ENCODE peak calls at places on chromosomes 11 and 22, in nine cellular contexts. Z is fibroblast of lung, B is tibial nerve, R is stomach, X is mammary epithelial cell, Q is A549, K is left ventricle myocardium inferior, C is heart left ventricle, D is lower lobe of right lung. T is an unnamed sample.

GRCh38 chr11:70034740-70035365 is 43.3 kb upstream of the ANO1 start:
- DNase-seq in Z (no peak), B (no peak), R (peak; percentile 15), X (no peak), Q (no peak), K (no peak), C (no peak), D (no peak), T (no peak)

GRCh38 chr11:14309425-14310192 is 49.4 kb downstream of the RRAS2 start:
- DNase-seq in Z (no peak), B (no peak), R (no peak), X (no peak), Q (no peak), K (no peak), C (no peak), D (no peak), T (no peak)

GRCh38 chr11:112115389-112115788 is 28.7 kb downstream of the SDHD start:
- DNase-seq in Z (no peak), B (no peak), R (no peak), X (no peak), Q (no peak), K (no peak), C (no peak), D (no peak), T (no peak)

GRCh38 chr11:6799402-6799801 is at the start of gene OR6A2:
- DNase-seq in Z (no peak), B (no peak), R (no peak), X (peak; percentile 10), Q (no peak), K (no peak), C (no peak), D (no peak), T (no peak)

GRCh38 chr11:119863811-119864601 is 135.0 kb upstream of the NECTIN1 start:
- DNase-seq in Z (no peak), B (no peak), R (no peak), X (no peak), Q (no peak), K (no peak), C (no peak), D (no peak), T (no peak)

GRCh38 chr11:469684-470667 is 19.9 kb downstream of the PTDSS2 start:
- DNase-seq in Z (peak; percentile 88), B (peak; percentile 63), R (peak; percentile 63), X (no peak), Q (peak; percentile 67), K (no peak), C (no peak), D (peak; percentile 69), T (peak; percentile 89)

GRCh38 chr22:50079689-50080465 is 5.3 kb downstream of the MLC1 start:
- DNase-seq in Z (no peak), B (no peak), R (no peak), X (no peak), Q (no peak), K (no peak), C (no peak), D (no peak), T (no peak)

GRCh38 chr11:614583-615452 is 932 bp downstream of the IRF7 start:
- DNase-seq in Z (no peak), B (no peak), R (peak; percentile 79), X (peak; percentile 24), Q (no peak), K (peak; percentile 52), C (no peak), D (no peak), T (peak; percentile 56)

GRCh38 chr11:976431-977160 is 50.9 kb downstream of the AP2A2 start:
- DNase-seq in Z (peak; percentile 47), B (peak; percentile 19), R (no peak), X (peak; percentile 12), Q (no peak), K (no peak), C (no peak), D (no peak), T (no peak)

GRCh38 chr11:20668844-20669832 is at the start of gene NELL1:
- DNase-seq in Z (no peak), B (no peak), R (no peak), X (peak; percentile 5), Q (no peak), K (no peak), C (no peak), D (no peak), T (no peak)

GRCh38 chr11:90851196-90851595 is 628.3 kb upstream of the CHORDC1 start:
- DNase-seq in Z (no peak), B (no peak), R (no peak), X (no peak), Q (no peak), K (no peak), C (no peak), D (no peak), T (no peak)

GRCh38 chr22:49100764-49101163 is 726.9 kb downstream of the BRD1 start:
- DNase-seq in Z (no peak), B (no peak), R (no peak), X (no peak), Q (no peak), K (no peak), C (no peak), D (no peak), T (no peak)

GRCh38 chr11:62445314-62445740 is 26.5 kb downstream of the SCGB1A1 start:
- DNase-seq in Z (peak; percentile 80), B (peak; percentile 43), R (peak; percentile 53), X (no peak), Q (no peak), K (peak; percentile 38), C (peak; percentile 48), D (no peak), T (no peak)

GRCh38 chr11:29616611-29617010 is 400.2 kb downstream of the KCNA4 start:
- DNase-seq in Z (no peak), B (no peak), R (no peak), X (peak; percentile 81), Q (no peak), K (no peak), C (no peak), D (no peak), T (no peak)

GRCh38 chr22:38755911-38756532 is at the start of gene SUN2:
- DNase-seq in Z (peak; percentile 82), B (peak; percentile 89), R (peak; percentile 95), X (peak; percentile 74), Q (peak; percentile 84), K (peak; percentile 95), C (peak; percentile 95), D (peak; percentile 96), T (peak; percentile 92)

GRCh38 chr11:102138677-102139076 is 28.4 kb downstream of the YAP1 start:
- DNase-seq in Z (peak; percentile 89), B (no peak), R (no peak), X (peak; percentile 74), Q (no peak), K (no peak), C (no peak), D (no peak), T (no peak)

GRCh38 chr11:13462311-13462927 is 603 bp downstream of the BTBD10 start:
- DNase-seq in Z (peak; percentile 20), B (peak; percentile 51), R (peak; percentile 43), X (peak; percentile 82), Q (peak; percentile 63), K (peak; percentile 61), C (peak; percentile 69), D (peak; percentile 71), T (peak; percentile 55)

GRCh38 chr11:72773696-72774095 is 20.2 kb downstream of the STARD10 start:
- DNase-seq in Z (peak; percentile 22), B (no peak), R (no peak), X (no peak), Q (no peak), K (no peak), C (no peak), D (no peak), T (no peak)

DNA sequence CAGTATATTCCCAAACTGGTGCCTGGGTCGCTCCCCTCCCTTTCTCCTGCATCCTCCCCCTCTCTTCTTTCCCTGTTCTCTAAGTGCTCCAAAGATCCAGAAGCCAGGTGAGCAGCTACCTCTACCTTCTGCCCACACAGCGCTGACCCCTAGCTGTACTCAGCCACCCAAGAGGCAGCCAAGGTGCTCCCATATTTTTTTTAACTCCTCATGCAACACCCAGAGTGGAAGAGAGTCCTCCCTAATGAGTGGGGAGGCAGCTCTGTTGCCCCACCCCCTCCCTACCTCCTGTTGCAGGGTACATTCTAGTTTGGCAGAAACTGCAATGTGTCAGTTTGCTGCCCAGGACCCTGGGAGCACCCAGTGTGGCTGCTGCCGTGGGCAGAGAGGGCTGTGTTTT is 40.2 kb downstream of the RPL27A start:
- DNase-seq in Z (no peak), B (no peak), R (no peak), X (no peak), Q (no peak), K (no peak), C (no peak), D (no peak), T (no peak)
- H3K4me1 ChIP-seq in Z (peaks cover 54% of the 10 kb centered on the region), B (peaks cover 70% of the 10 kb centered on the region), R (peaks cover 67% of the 10 kb centered on the region), X (peaks cover 44% of the 10 kb centered on the region), Q (peaks cover 46% of the 10 kb centered on the region), K (peaks cover 83% of the 10 kb centered on the region), C (peaks cover 37% of the 10 kb centered on the region), D (peaks cover 59% of the 10 kb centered on the region), T (peaks cover 74% of the 10 kb centered on the region)

DNA sequence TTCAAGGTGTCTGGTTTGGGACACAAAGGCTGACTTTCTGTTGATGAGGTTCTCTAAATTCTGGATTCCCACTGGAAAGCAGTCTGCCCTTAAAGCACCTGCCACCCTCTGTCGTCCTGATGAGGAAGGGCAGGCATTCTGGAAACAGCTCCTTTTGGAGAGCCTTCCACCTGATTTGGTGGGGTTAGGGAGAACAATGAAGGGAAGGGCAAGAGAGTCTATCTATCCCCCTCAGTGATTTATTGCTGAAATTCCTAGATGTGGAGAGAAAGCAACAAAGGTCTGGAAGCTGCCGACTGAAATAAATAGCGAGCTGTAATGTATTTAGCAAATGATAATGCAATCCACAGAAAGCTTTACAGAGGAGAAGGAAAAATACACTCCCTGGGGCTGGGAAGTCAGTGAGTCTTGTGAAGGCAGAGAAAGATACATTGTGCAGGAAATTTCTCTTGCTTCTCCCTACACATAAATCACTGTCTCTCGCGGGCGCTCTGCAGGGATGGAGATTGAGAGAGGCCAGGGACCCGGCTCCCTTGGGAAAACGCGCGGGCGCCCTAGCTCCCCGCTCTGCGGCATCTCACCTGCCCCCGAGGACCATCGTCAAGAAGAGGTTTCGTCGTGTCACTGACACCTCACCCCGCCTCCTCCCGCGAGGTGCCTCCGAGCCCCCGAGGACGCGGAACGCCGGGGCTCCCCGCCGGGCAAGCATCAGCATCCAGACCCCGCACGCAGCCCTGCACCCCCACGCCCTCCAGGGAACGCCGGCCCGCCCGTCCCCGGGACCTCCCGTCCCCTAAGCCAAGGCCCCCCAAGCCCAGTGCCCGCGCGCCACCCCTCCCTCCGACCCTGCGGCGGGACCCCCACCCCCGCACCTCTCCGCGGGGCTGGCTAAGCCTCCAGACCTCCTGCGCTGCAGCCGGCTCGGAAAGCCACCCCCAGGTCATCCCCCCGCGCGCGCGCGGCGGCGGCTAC is 673 bp downstream of the CDON start:
- DNase-seq in Z (peak; percentile 32), B (no peak), R (no peak), X (peak; percentile 35), Q (peak; percentile 74), K (peak; percentile 40), C (peak; percentile 30), D (no peak), T (peak; percentile 31)
- TF ChIP-seq CTCF in Z (peak; percentile 59), B (peak; percentile 41), R (peak; percentile 66), X (peak; percentile 91), Q (peak; percentile 47), K (peak; percentile 57), C (no peak), D (peak; percentile 35), T (peak; percentile 48)

GRCh38 chr11:65788801-65789200 is 1.9 kb downstream of the OVOL1 start:
- DNase-seq in Z (no peak), B (no peak), R (no peak), X (no peak), Q (no peak), K (no peak), C (no peak), D (no peak), T (no peak)
- H3K4me1 ChIP-seq in Z (no peaks in the 10 kb centered on the region), B (peaks cover 27% of the 10 kb centered on the region), R (peaks cover 79% of the 10 kb centered on the region), X (peaks cover 59% of the 10 kb centered on the region), Q (peaks cover 14% of the 10 kb centered on the region), K (peaks cover 24% of the 10 kb centered on the region), C (peaks cover 6% of the 10 kb centered on the region), D (peaks cover 32% of the 10 kb centered on the region), T (no peaks in the 10 kb centered on the region)

GRCh38 chr11:2415601-2416380 is 15.2 kb downstream of the TSSC4 start:
- DNase-seq in Z (no peak), B (no peak), R (no peak), X (no peak), Q (no peak), K (no peak), C (no peak), D (no peak), T (no peak)
- TF ChIP-seq CTCF in Z (no peak), B (no peak), R (no peak), X (no peak), Q (no peak), K (no peak), C (no peak), D (no peak), T (no peak)

T was measured in adrenal gland.